ENCODE peak calls at places on chromosomes 16 and 17, in ten cellular contexts. One of them, this sample, is unnamed.

GRCh38 chr17:57940653-57941329 is 14.4 kb downstream of the CUEDC1 start:
- DNase-seq in epithelial cell of esophagus: no peak
- DNase-seq in dorsolateral prefrontal cortex: no peak
- DNase-seq in IMR-90: no peak
- DNase-seq in Panc1: no peak
- DNase-seq in lung: no peak
- DNase-seq in RWPE1: no peak
- DNase-seq in CD8-positive, alpha-beta T cell: no peak
- DNase-seq in endothelial cell: no peak
- DNase-seq in neural progenitor cell: no peak
- DNase-seq in this sample: peak

GRCh38 chr17:77110006-77110374 is 30.8 kb upstream of the SEC14L1 start:
- DNase-seq in dorsolateral prefrontal cortex: no peak
- DNase-seq in epithelial cell of esophagus: no peak
- DNase-seq in RWPE1: no peak
- DNase-seq in lung: no peak
- DNase-seq in endothelial cell: peak
- DNase-seq in IMR-90: peak
- DNase-seq in Panc1: no peak
- DNase-seq in CD8-positive, alpha-beta T cell: no peak
- DNase-seq in neural progenitor cell: peak
- DNase-seq in this sample: peak

GRCh38 chr16:82358601-82359221 is 188.7 kb upstream of the MPHOSPH6 start:
- DNase-seq in IMR-90: no peak
- DNase-seq in CD8-positive, alpha-beta T cell: no peak
- DNase-seq in Panc1: no peak
- DNase-seq in lung: no peak
- DNase-seq in dorsolateral prefrontal cortex: no peak
- DNase-seq in epithelial cell of esophagus: peak
- DNase-seq in endothelial cell: no peak
- DNase-seq in neural progenitor cell: no peak
- DNase-seq in RWPE1: no peak
- DNase-seq in this sample: no peak

GRCh38 chr16:53067675-53068074 is 12.9 kb downstream of the CHD9 start:
- DNase-seq in epithelial cell of esophagus: no peak
- DNase-seq in lung: no peak
- DNase-seq in IMR-90: no peak
- DNase-seq in neural progenitor cell: no peak
- DNase-seq in RWPE1: no peak
- DNase-seq in endothelial cell: no peak
- DNase-seq in dorsolateral prefrontal cortex: no peak
- DNase-seq in Panc1: no peak
- DNase-seq in CD8-positive, alpha-beta T cell: no peak
- DNase-seq in this sample: no peak

GRCh38 chr16:29767062-29767461 is 11.0 kb upstream of the ZG16 start:
- DNase-seq in endothelial cell: no peak
- DNase-seq in epithelial cell of esophagus: no peak
- DNase-seq in CD8-positive, alpha-beta T cell: no peak
- DNase-seq in Panc1: no peak
- DNase-seq in IMR-90: no peak
- DNase-seq in neural progenitor cell: no peak
- DNase-seq in RWPE1: no peak
- DNase-seq in dorsolateral prefrontal cortex: no peak
- DNase-seq in lung: no peak
- DNase-seq in this sample: no peak

GRCh38 chr17:40539711-40540411 is 25.4 kb downstream of the CCR7 start:
- DNase-seq in CD8-positive, alpha-beta T cell: no peak
- DNase-seq in Panc1: no peak
- DNase-seq in RWPE1: no peak
- DNase-seq in neural progenitor cell: no peak
- DNase-seq in epithelial cell of esophagus: no peak
- DNase-seq in lung: no peak
- DNase-seq in endothelial cell: no peak
- DNase-seq in dorsolateral prefrontal cortex: no peak
- DNase-seq in IMR-90: no peak
- DNase-seq in this sample: no peak

GRCh38 chr16:67846320-67847063 is at the start of gene NUTF2:
- DNase-seq in neural progenitor cell: peak
- DNase-seq in Panc1: no peak
- DNase-seq in epithelial cell of esophagus: peak
- DNase-seq in RWPE1: peak
- DNase-seq in IMR-90: peak
- DNase-seq in dorsolateral prefrontal cortex: peak
- DNase-seq in CD8-positive, alpha-beta T cell: peak
- DNase-seq in lung: peak
- DNase-seq in endothelial cell: peak
- DNase-seq in this sample: peak

GRCh38 chr16:19264123-19264673 is 21.3 kb upstream of the CLEC19A start:
- DNase-seq in neural progenitor cell: no peak
- DNase-seq in IMR-90: no peak
- DNase-seq in RWPE1: no peak
- DNase-seq in CD8-positive, alpha-beta T cell: no peak
- DNase-seq in dorsolateral prefrontal cortex: no peak
- DNase-seq in endothelial cell: no peak
- DNase-seq in Panc1: no peak
- DNase-seq in epithelial cell of esophagus: no peak
- DNase-seq in lung: no peak
- DNase-seq in this sample: no peak

GRCh38 chr17:44205962-44206824 is 6.5 kb upstream of the ATXN7L3 start:
- DNase-seq in lung: no peak
- DNase-seq in endothelial cell: peak
- DNase-seq in RWPE1: no peak
- DNase-seq in neural progenitor cell: no peak
- DNase-seq in dorsolateral prefrontal cortex: no peak
- DNase-seq in Panc1: no peak
- DNase-seq in epithelial cell of esophagus: no peak
- DNase-seq in CD8-positive, alpha-beta T cell: no peak
- DNase-seq in IMR-90: no peak
- DNase-seq in this sample: no peak

GRCh38 chr17:39666601-39667261 is 1.5 kb upstream of the PNMT start:
- DNase-seq in IMR-90: no peak
- DNase-seq in neural progenitor cell: no peak
- DNase-seq in epithelial cell of esophagus: no peak
- DNase-seq in dorsolateral prefrontal cortex: no peak
- DNase-seq in lung: no peak
- DNase-seq in Panc1: no peak
- DNase-seq in endothelial cell: no peak
- DNase-seq in RWPE1: no peak
- DNase-seq in CD8-positive, alpha-beta T cell: no peak
- DNase-seq in this sample: no peak

GRCh38 chr17:46008591-46008990 is 9.5 kb downstream of the STH start:
- DNase-seq in neural progenitor cell: no peak
- DNase-seq in CD8-positive, alpha-beta T cell: no peak
- DNase-seq in RWPE1: no peak
- DNase-seq in Panc1: no peak
- DNase-seq in dorsolateral prefrontal cortex: no peak
- DNase-seq in lung: no peak
- DNase-seq in endothelial cell: no peak
- DNase-seq in epithelial cell of esophagus: no peak
- DNase-seq in IMR-90: no peak
- DNase-seq in this sample: no peak

GRCh38 chr17:47721725-47722124 is 11.3 kb upstream of the TBX21 start:
- DNase-seq in Panc1: no peak
- DNase-seq in IMR-90: no peak
- DNase-seq in CD8-positive, alpha-beta T cell: no peak
- DNase-seq in endothelial cell: no peak
- DNase-seq in lung: no peak
- DNase-seq in RWPE1: no peak
- DNase-seq in dorsolateral prefrontal cortex: no peak
- DNase-seq in epithelial cell of esophagus: no peak
- DNase-seq in neural progenitor cell: no peak
- DNase-seq in this sample: no peak
- TF ChIP-seq CTCF in Panc1: no peak
- TF ChIP-seq CTCF in IMR-90: no peak
- TF ChIP-seq CTCF in CD8-positive, alpha-beta T cell: no peak
- TF ChIP-seq CTCF in endothelial cell: no peak
- TF ChIP-seq CTCF in lung: no peak
- TF ChIP-seq CTCF in RWPE1: no peak
- TF ChIP-seq CTCF in dorsolateral prefrontal cortex: no peak
- TF ChIP-seq CTCF in epithelial cell of esophagus: no peak
- TF ChIP-seq CTCF in neural progenitor cell: no peak
- TF ChIP-seq CTCF in this sample: no peak

DNA sequence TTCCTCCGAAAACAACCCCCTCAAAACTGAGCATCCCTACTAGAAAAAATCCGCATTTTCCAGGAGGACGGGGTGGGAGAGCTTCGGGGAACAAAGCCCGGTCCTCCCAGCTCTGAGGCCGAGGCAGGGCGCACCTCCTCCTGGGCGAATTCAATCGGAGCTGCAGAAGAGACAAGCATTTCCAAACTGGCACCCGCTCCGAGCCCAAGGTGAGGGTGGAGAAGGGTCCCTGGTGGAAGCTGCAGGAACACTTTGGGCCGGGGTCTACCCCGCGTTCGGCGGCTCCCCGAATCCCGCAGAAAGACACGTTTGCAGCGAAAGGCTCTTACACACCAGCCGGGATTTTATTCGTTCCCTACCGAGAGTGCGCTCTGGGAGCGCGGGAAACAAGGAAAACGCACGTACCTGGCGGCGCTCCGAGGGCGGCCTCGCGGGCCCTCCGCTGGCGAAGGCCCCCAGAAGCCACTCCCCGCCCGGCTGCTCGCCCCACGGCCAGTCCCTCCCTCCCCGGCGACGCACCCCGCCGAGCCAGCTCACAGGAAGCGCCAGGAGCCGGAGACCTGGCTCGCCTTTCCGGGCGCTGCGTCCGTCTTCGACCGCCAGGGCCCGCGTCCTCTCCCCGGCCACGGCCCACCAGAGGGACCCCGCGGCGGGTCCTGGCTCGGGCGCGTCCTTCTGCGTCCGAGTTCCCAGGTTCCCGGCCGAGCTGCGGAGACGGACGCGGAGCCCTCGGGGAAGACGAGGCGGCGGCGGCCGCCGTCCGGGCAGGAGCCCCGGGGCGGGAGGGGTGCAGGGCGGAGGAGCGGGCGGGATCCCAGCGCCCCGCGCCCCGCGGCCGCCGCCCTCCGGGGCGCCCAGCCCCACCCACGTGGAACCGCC is 49.8 kb upstream of the BAHCC1 start:
- DNase-seq in RWPE1: peak
- DNase-seq in CD8-positive, alpha-beta T cell: peak
- DNase-seq in neural progenitor cell: peak
- DNase-seq in lung: peak
- DNase-seq in Panc1: no peak
- DNase-seq in IMR-90: peak
- DNase-seq in epithelial cell of esophagus: peak
- DNase-seq in dorsolateral prefrontal cortex: peak
- DNase-seq in endothelial cell: peak
- DNase-seq in this sample: peak
- TF ChIP-seq CTCF in RWPE1: no peak
- TF ChIP-seq CTCF in CD8-positive, alpha-beta T cell: no peak
- TF ChIP-seq CTCF in neural progenitor cell: peak
- TF ChIP-seq CTCF in lung: no peak
- TF ChIP-seq CTCF in Panc1: no peak
- TF ChIP-seq CTCF in IMR-90: peak
- TF ChIP-seq CTCF in epithelial cell of esophagus: peak
- TF ChIP-seq CTCF in dorsolateral prefrontal cortex: no peak
- TF ChIP-seq CTCF in endothelial cell: peak
- TF ChIP-seq CTCF in this sample: no peak

GRCh38 chr17:72826602-72827001 is 265.9 kb downstream of the SLC39A11 start:
- DNase-seq in epithelial cell of esophagus: peak
- DNase-seq in IMR-90: peak
- DNase-seq in lung: no peak
- DNase-seq in dorsolateral prefrontal cortex: no peak
- DNase-seq in Panc1: no peak
- DNase-seq in CD8-positive, alpha-beta T cell: no peak
- DNase-seq in endothelial cell: no peak
- DNase-seq in neural progenitor cell: no peak
- DNase-seq in RWPE1: peak
- DNase-seq in this sample: no peak
- TF ChIP-seq CTCF in epithelial cell of esophagus: peak
- TF ChIP-seq CTCF in IMR-90: peak
- TF ChIP-seq CTCF in lung: no peak
- TF ChIP-seq CTCF in dorsolateral prefrontal cortex: no peak
- TF ChIP-seq CTCF in Panc1: no peak
- TF ChIP-seq CTCF in CD8-positive, alpha-beta T cell: no peak
- TF ChIP-seq CTCF in endothelial cell: peak
- TF ChIP-seq CTCF in neural progenitor cell: no peak
- TF ChIP-seq CTCF in RWPE1: no peak
- TF ChIP-seq CTCF in this sample: no peak

DNA sequence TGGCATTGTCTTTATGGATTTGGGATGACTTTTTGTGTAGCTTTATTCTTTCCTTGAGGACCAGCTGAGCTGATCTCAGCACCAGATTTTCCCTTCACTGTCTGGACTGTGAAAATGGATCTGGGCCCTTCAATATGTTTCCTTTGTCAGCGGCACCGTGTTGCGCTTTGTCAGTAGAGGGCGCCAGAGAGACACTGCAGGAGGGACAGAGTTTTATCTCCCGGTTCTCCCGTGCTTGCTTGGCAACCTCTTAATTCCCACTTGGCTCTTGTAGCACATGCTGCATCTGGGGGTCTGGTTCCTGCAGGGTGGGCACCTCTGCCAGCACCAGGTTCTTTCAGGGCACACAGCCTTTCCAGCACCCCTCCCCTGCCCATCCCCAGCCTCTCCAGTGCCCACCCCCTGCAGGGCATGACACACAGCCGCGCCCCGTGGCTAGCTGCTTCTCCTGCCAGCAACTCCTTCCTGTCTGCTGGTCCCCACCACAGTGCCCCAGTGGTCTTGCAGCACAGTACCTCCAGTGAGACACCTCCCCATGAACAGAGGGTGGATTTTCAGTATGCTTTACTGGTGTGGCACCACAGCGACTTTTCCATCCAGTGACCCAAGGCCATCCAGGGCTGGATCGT is 19.6 kb downstream of the OR1D5 start:
- DNase-seq in epithelial cell of esophagus: no peak
- DNase-seq in Panc1: no peak
- DNase-seq in dorsolateral prefrontal cortex: no peak
- DNase-seq in CD8-positive, alpha-beta T cell: no peak
- DNase-seq in lung: no peak
- DNase-seq in RWPE1: no peak
- DNase-seq in endothelial cell: peak
- DNase-seq in neural progenitor cell: peak
- DNase-seq in IMR-90: no peak
- DNase-seq in this sample: no peak
- TF ChIP-seq CTCF in epithelial cell of esophagus: peak
- TF ChIP-seq CTCF in Panc1: peak
- TF ChIP-seq CTCF in dorsolateral prefrontal cortex: no peak
- TF ChIP-seq CTCF in CD8-positive, alpha-beta T cell: no peak
- TF ChIP-seq CTCF in lung: no peak
- TF ChIP-seq CTCF in RWPE1: peak
- TF ChIP-seq CTCF in endothelial cell: peak
- TF ChIP-seq CTCF in neural progenitor cell: peak
- TF ChIP-seq CTCF in IMR-90: no peak
- TF ChIP-seq CTCF in this sample: peak

GRCh38 chr17:62778990-62779681 is 29.0 kb downstream of the MARCHF10 start:
- DNase-seq in RWPE1: peak
- DNase-seq in IMR-90: peak
- DNase-seq in Panc1: peak
- DNase-seq in dorsolateral prefrontal cortex: peak
- DNase-seq in endothelial cell: no peak
- DNase-seq in epithelial cell of esophagus: peak
- DNase-seq in CD8-positive, alpha-beta T cell: no peak
- DNase-seq in lung: peak
- DNase-seq in neural progenitor cell: no peak
- DNase-seq in this sample: no peak
- TF ChIP-seq CTCF in RWPE1: no peak
- TF ChIP-seq CTCF in IMR-90: no peak
- TF ChIP-seq CTCF in Panc1: no peak
- TF ChIP-seq CTCF in dorsolateral prefrontal cortex: no peak
- TF ChIP-seq CTCF in endothelial cell: no peak
- TF ChIP-seq CTCF in epithelial cell of esophagus: no peak
- TF ChIP-seq CTCF in CD8-positive, alpha-beta T cell: no peak
- TF ChIP-seq CTCF in lung: no peak
- TF ChIP-seq CTCF in neural progenitor cell: no peak
- TF ChIP-seq CTCF in this sample: no peak

This sample was measured in GM10248.